ENCODE peak calls at places on chromosomes 3 and 15, in nine cellular contexts. C is GM23338; J is EL; A is activated T-helper 1 cell treated with anti-CD3 and anti-CD28 coated beads, Interleukin-12 subunit alpha, Interleukin-12 subunit beta, Interleukin-2, Interleukin-4 antibody, amounts not matched to agents 30 ng/mL and 10 ng/mL and 1 ng/mL, durations not matched to agents 14 hours and 24 hours and 36 hours; V is stimulated activated CD8-positive, alpha-beta memory T cell treated with anti-CD3 and anti-CD28 coated beads, Interleukin-7, amount 100 ng/mL, for 1 hour; H is tibial artery; O is hepatic stellate cell; R is CD8-positive, alpha-beta T cell; G is Kasumi-1. I is an unnamed sample.

GRCh38 chr3:66363133-66363532 is 137.7 kb downstream of the LRIG1 start:
- DNase-seq in C (no peak), J (no peak), A (no peak), V (no peak), H (no peak), O (no peak), R (no peak), G (no peak), I (no peak)

GRCh38 chr3:100245932-100246331 is 14.9 kb upstream of the TBC1D23 start:
- DNase-seq in C (peak; percentile 28), J (peak; percentile 79), A (no peak), V (no peak), H (no peak), O (no peak), R (no peak), G (no peak), I (no peak)

GRCh38 chr3:54982807-54983206 is 54.9 kb upstream of the LRTM1 start:
- DNase-seq in C (no peak), J (no peak), A (no peak), V (no peak), H (no peak), O (no peak), R (no peak), G (no peak), I (no peak)

GRCh38 chr3:141783632-141784031 is 20.4 kb downstream of the GRK7 start:
- DNase-seq in C (no peak), J (no peak), A (no peak), V (no peak), H (no peak), O (no peak), R (no peak), G (no peak), I (no peak)

GRCh38 chr15:72229076-72229946 is 1.7 kb downstream of the PKM start:
- DNase-seq in C (peak; percentile 28), J (no peak), A (peak; percentile 33), V (no peak), H (no peak), O (peak; percentile 33), R (peak; percentile 35), G (peak; percentile 5), I (no peak)

GRCh38 chr15:93614446-93615104 is 525.6 kb upstream of the RGMA start:
- DNase-seq in C (no peak), J (no peak), A (no peak), V (no peak), H (no peak), O (no peak), R (no peak), G (no peak), I (no peak)

GRCh38 chr3:191355406-191355805 is 25.1 kb upstream of the UTS2B start:
- DNase-seq in C (no peak), J (no peak), A (no peak), V (no peak), H (no peak), O (no peak), R (no peak), G (no peak), I (no peak)

GRCh38 chr3:16837602-16838001 is 47.2 kb upstream of the PLCL2 start:
- DNase-seq in C (peak; percentile 32), J (no peak), A (no peak), V (no peak), H (peak; percentile 29), O (no peak), R (no peak), G (no peak), I (no peak)

GRCh38 chr3:72977463-72977862 is 19.1 kb upstream of the PPP4R2 start:
- DNase-seq in C (no peak), J (peak; percentile 5), A (no peak), V (no peak), H (no peak), O (no peak), R (no peak), G (no peak), I (no peak)